ENCODE peak calls at places on chromosomes 12 and 14, in seven cellular contexts. S, J, T, P, A, D and V are unnamed samples.

GRCh38 chr14:46580941-46581671 is 70.5 kb downstream of the RPL10L start:
- DNase-seq in P (no peak), J (no peak), S (peak; percentile 75), A (peak; percentile 53), T (peak; percentile 74), D (peak; percentile 37), V (no peak)

GRCh38 chr12:66014818-66015217 is 115.7 kb downstream of the LLPH start:
- DNase-seq in A (peak; percentile 60), S (no peak), P (no peak), J (no peak), T (no peak), D (no peak), V (no peak)

GRCh38 chr12:19869413-19869812 is 430.1 kb downstream of the AEBP2 start:
- DNase-seq in S (no peak), A (peak; percentile 83), J (no peak), D (peak; percentile 59), T (no peak), P (no peak), V (no peak)

GRCh38 chr14:45083622-45083978 is 316 bp upstream of the PRPF39 start:
- DNase-seq in J (no peak), D (no peak), P (no peak), S (no peak), A (no peak), T (no peak), V (no peak)

GRCh38 chr14:91374897-91375747 is 42.5 kb downstream of the CCDC88C start:
- DNase-seq in A (no peak), P (no peak), T (peak; percentile 97), D (no peak), J (no peak), S (no peak), V (peak; percentile 84)

GRCh38 chr12:1797011-1797901 is 23.1 kb upstream of the LRTM2 start:
- DNase-seq in P (no peak), J (peak; percentile 72), S (no peak), D (no peak), T (no peak), A (no peak), V (no peak)

GRCh38 chr12:68001486-68002466 is 12.5 kb downstream of the IFNG-AS1 start:
- DNase-seq in J (no peak), T (peak; percentile 69), A (peak; percentile 2), D (no peak), P (no peak), S (peak; percentile 27), V (no peak)

GRCh38 chr12:42568952-42569916 is 20.3 kb downstream of the PRICKLE1 start:
- DNase-seq in D (peak; percentile 32), T (peak; percentile 79), A (peak; percentile 64), J (no peak), P (no peak), S (peak; percentile 76), V (no peak)

GRCh38 chr14:65976771-65977170 is 509.4 kb upstream of the CCDC196 start:
- DNase-seq in D (no peak), S (no peak), A (peak; percentile 45), P (no peak), J (no peak), T (no peak), V (no peak)

GRCh38 chr12:65565601-65566560 is 258.4 kb upstream of the HMGA2 start:
- DNase-seq in S (peak; percentile 76), J (no peak), A (peak; percentile 99), P (peak; percentile 96), D (peak; percentile 98), T (no peak), V (no peak)

GRCh38 chr12:124433906-124434305 is 133.5 kb downstream of the NCOR2 start:
- DNase-seq in T (no peak), P (no peak), S (no peak), D (no peak), A (no peak), J (no peak), V (no peak)

GRCh38 chr12:121295123-121295745 is 1.3 kb downstream of the CAMKK2 start:
- DNase-seq in P (no peak), S (peak; percentile 13), J (no peak), D (no peak), A (no peak), T (peak; percentile 64), V (no peak)

GRCh38 chr12:120994589-120995337 is 16.4 kb downstream of the HNF1A start:
- DNase-seq in T (no peak), D (no peak), A (no peak), S (peak; percentile 65), P (no peak), J (no peak), V (no peak)

GRCh38 chr14:44353805-44354204 is 153.3 kb downstream of the FSCB start:
- DNase-seq in A (no peak), D (no peak), P (no peak), S (no peak), T (no peak), J (no peak), V (no peak)

GRCh38 chr12:6915023-6915788 is 826 bp downstream of the ENO2 start:
- DNase-seq in T (peak; percentile 76), P (no peak), S (no peak), D (no peak), A (no peak), J (peak; percentile 45), V (no peak)